ENCODE peak calls at places on chromosome 9, in four cellular contexts. K, S, Z and L are unnamed samples.

GRCh38 chr9:34510032-34510431 is 12.8 kb downstream of the ENHO start:
- DNase-seq in K (no peak), S (no peak), Z (no peak), L (no peak)

GRCh38 chr9:80874276-80874675 is 815.1 kb downstream of the TLE1 start:
- DNase-seq in K (no peak), S (peak), Z (no peak), L (no peak)

GRCh38 chr9:132637351-132637750 is 32.4 kb downstream of the DDX31 start:
- DNase-seq in K (peak), S (no peak), Z (no peak), L (no peak)

GRCh38 chr9:92723299-92723625 is 41.4 kb downstream of the BICD2 start:
- DNase-seq in K (no peak), S (peak), Z (peak), L (no peak)

GRCh38 chr9:93681316-93682154 is 105.2 kb downstream of the PHF2 start:
- DNase-seq in K (no peak), S (no peak), Z (peak), L (peak)

GRCh38 chr9:2053883-2054845 is 39.0 kb downstream of the SMARCA2 start:
- DNase-seq in K (no peak), S (peak), Z (no peak), L (no peak)

GRCh38 chr9:123568691-123569342 is 212.8 kb downstream of the CRB2 start:
- DNase-seq in K (no peak), S (peak), Z (no peak), L (no peak)

GRCh38 chr9:106648799-106649198 is 214.2 kb upstream of the ZNF462 start:
- DNase-seq in K (no peak), S (peak), Z (no peak), L (no peak)

GRCh38 chr9:91405343-91406077 is 18.1 kb downstream of the NFIL3 start:
- DNase-seq in K (no peak), S (no peak), Z (no peak), L (no peak)

GRCh38 chr9:81605154-81605670 is 84.1 kb downstream of the TLE1 start:
- DNase-seq in K (no peak), S (no peak), Z (no peak), L (no peak)

GRCh38 chr9:35096035-35096849 is at the start of gene PIGO:
- DNase-seq in K (peak), S (peak), Z (peak), L (peak)

GRCh38 chr9:37029304-37029775 is 4.7 kb downstream of the PAX5 start:
- DNase-seq in K (no peak), S (no peak), Z (no peak), L (no peak)

GRCh38 chr9:94745806-94746540 is 19.5 kb downstream of the AOPEP start:
- DNase-seq in K (no peak), S (no peak), Z (no peak), L (no peak)

GRCh38 chr9:124769451-124770358 is 1.4 kb downstream of the NR6A1 start:
- DNase-seq in K (peak), S (no peak), Z (no peak), L (no peak)

GRCh38 chr9:115164511-115164974 is 46.6 kb upstream of the TNC start:
- DNase-seq in K (no peak), S (peak), Z (no peak), L (no peak)

GRCh38 chr9:127720031-127720864 is 4.4 kb downstream of the TTC16 start:
- DNase-seq in K (no peak), S (no peak), Z (no peak), L (no peak)

GRCh38 chr9:136381311-136381710 is 7.8 kb upstream of the CARD9 start:
- DNase-seq in K (no peak), S (no peak), Z (peak), L (no peak)

GRCh38 chr9:105708405-105708804 is 14.1 kb downstream of the TMEM38B start:
- DNase-seq in K (no peak), S (no peak), Z (no peak), L (no peak)

GRCh38 chr9:14027114-14027812 is 286.7 kb downstream of the NFIB start:
- DNase-seq in K (no peak), S (no peak), Z (peak), L (no peak)

DNA sequence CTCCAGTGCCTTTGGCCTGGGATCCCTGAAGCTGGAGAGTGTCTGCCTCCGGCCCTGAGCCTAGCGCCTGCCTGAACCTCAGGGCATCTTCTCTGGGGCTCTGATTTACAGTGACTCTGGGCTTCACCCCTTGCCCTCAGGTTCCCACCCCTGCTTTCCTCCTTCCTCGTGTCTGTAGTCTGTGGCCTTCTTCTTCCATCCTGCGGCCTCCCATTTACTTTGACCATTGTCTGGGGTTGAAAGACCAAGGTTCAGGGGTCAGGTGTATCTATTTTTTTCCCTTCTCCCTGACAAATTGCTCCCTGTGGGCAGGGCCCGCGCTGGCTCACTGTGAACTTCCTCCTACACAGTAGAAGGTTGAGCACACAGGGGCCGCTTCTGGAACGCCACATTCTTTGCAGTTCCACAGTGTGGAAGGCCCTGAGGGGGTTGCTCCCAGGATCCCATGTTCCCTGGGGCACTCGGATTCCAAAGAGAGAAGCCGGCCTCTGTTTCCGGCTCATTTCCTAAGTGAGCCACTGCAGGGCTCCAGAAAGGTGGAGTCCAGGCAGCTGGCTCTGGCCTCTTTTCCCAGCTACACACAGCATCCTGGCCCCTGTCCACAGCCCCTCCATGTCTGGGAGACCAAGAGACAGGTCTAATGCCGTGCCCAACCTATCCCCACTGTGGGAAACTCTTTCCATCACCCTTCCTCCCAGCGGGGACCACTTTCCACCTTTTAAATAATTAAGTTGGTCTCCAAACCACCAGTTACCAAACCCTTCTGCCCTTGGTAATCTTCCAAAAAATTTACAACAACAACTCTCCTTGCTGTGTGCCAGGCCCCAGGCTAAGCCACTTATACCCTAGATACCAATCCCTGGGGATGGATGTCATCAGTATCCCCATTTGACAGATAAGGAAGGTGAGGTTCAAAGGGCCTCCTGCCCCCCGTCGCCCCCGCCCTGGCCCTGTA is 140.3 kb upstream of the IER5L start:
- DNase-seq in K (no peak), S (peak), Z (no peak), L (peak)
- H3K27ac ChIP-seq in K (no peak), S (no peak), Z (peak), L (peak)

DNA sequence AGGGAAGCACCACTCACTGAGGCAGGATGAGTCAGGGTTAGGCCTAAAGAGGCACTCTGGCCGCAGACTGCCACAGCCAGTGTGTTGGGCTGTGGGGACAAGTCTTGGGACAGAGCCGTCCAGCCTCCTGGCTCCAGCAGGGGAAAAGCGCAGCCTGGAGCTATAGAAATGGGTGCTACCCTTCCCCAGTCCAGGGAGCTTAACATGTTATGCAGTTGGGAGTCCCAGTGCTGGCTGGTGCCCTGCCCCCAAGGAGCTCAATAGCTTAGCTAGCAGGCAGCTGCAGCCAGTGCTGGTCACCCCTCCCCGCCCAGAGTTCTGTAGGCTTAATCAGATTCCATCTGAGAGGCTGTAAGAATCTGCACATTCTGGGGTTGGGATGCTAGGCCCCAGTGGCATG is 399.6 kb upstream of the TUSC1 start:
- DNase-seq in K (no peak), S (no peak), Z (no peak), L (no peak)
- H3K4me3 ChIP-seq in K (no peak), S (no peak), Z (no peak), L (no peak)

GRCh38 chr9:88773627-88774244 is 217.5 kb upstream of the S1PR3 start:
- DNase-seq in K (no peak), S (peak), Z (no peak), L (no peak)
- TF ChIP-seq CTCF in K (no peak), S (no peak), Z (peak), L (no peak)

DNA sequence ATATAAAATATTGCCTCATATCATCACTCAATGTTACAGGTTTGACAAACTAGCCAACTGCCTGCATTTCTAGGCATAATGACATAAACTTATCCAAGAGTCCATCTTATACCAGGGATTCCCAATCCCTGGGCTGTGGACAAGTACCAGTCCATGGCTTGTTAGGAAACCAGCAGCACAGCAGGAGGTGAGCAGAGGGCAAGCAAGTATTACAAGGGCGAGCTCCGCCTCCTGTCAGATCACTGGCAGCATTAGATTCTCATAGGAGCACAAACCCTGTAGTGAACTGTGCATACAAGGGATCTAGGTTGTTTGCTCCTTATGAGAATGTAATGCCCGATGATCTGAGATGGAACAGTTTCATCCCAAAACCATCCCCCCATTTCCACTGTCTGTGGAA is 144.9 kb downstream of the PRKACG start:
- DNase-seq in K (no peak), S (no peak), Z (no peak), L (no peak)
- H3K27ac ChIP-seq in K (no peak), S (no peak), Z (no peak), L (no peak)

DNA sequence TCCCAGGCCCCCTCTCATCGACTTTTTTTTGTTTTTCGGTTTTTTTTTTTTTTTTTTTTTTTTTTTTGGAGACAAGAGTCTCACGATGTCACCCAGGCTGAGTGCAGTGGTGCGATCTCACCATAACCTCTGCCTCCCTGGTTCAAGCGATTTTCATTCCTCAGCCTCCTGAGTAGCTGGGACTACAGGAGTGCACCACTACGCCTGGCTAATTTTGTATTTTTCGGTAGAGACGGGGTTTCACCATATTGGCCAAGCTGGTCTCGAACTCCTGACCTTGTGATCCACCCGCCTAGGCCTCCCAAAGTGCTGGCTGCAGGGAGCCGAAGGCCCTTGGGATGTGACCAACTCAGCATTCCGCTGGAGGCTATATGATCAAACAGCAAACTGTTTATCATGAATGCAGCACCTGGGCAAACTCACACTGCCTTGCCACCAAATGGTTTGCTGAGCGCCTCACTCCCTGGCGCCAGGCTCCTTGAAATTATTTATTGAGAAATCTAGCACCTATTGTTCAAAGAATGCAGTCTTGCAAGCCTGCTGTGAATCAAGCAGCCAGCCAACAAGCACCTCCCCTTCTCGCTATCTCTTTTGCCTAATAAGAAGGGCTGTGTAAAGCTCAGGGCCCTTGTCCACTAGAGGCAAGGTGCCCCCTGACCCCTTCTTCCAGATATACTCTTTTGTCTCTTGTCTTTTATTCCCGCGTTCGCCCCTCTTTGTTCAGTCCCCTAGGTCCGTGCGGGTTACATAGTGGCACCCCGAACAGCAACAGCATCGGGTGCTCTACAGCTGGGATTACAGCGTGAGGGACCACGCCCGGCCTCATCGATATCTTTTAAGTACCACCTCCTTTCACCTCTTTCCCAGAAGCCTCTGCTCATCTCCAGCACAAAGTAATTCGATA is 1.2 kb downstream of the RIGI start:
- DNase-seq in K (peak), S (peak), Z (no peak), L (no peak)
- H3K4me3 ChIP-seq in K (peak), S (peak), Z (peak), L (peak)

GRCh38 chr9:107710552-107710951 is 221.0 kb upstream of the KLF4 start:
- DNase-seq in K (no peak), S (no peak), Z (no peak), L (no peak)

GRCh38 chr9:107710988-107711387 is 221.4 kb upstream of the KLF4 start:
- DNase-seq in K (no peak), S (no peak), Z (no peak), L (no peak)

GRCh38 chr9:107711528-107711927 is 222.0 kb upstream of the KLF4 start:
- DNase-seq in K (no peak), S (peak), Z (no peak), L (no peak)

GRCh38 chr9:107708786-107709185 is 219.2 kb upstream of the KLF4 start:
- DNase-seq in K (no peak), S (no peak), Z (no peak), L (no peak)

GRCh38 chr9:107712390-107712789 is 222.8 kb upstream of the KLF4 start:
- DNase-seq in K (no peak), S (peak), Z (no peak), L (no peak)
- TF ChIP-seq CTCF in K (no peak), S (no peak), Z (no peak), L (no peak)